ENCODE peak calls at places on chromosomes 12 and 14, in five cellular contexts. G is GM23248, I is stomach, B is RWPE2, M is tibial artery. Q is an unnamed sample.

GRCh38 chr14:98240396-98240795 is 1031.6 kb downstream of the BCL11B start:
- DNase-seq in B (no peak), I (no peak), M (no peak), G (no peak), Q (no peak)

GRCh38 chr12:130421896-130422295 is 84.2 kb downstream of the PIWIL1 start:
- DNase-seq in B (no peak), I (no peak), M (no peak), G (no peak), Q (no peak)

GRCh38 chr14:71322660-71323250 is 415.5 kb downstream of the PCNX1 start:
- DNase-seq in M (no peak), G (peak; percentile 69), I (no peak), B (no peak), Q (no peak)

GRCh38 chr12:26126340-26127284 is 1.8 kb upstream of the BHLHE41 start:
- DNase-seq in G (peak; percentile 94), B (peak; percentile 57), M (peak; percentile 86), I (peak; percentile 86), Q (peak; percentile 90)

GRCh38 chr14:83940253-83940652 is 1589.7 kb upstream of the FLRT2 start:
- DNase-seq in G (no peak), B (no peak), I (no peak), M (no peak), Q (no peak)

GRCh38 chr14:106488293-106488692 is 961.9 kb downstream of the TMEM121 start:
- DNase-seq in B (no peak), I (no peak), G (no peak), M (no peak), Q (no peak)

GRCh38 chr12:50579757-50580267 is 75.0 kb downstream of the DIP2B start:
- DNase-seq in I (no peak), G (peak; percentile 84), M (no peak), B (no peak), Q (no peak)

GRCh38 chr12:25797949-25798348 is 160.5 kb upstream of the RASSF8 start:
- DNase-seq in M (no peak), B (no peak), G (no peak), I (no peak), Q (no peak)

GRCh38 chr14:93936245-93936644 is 9.1 kb downstream of the FAM181A start:
- DNase-seq in B (no peak), I (no peak), M (no peak), G (peak; percentile 43), Q (no peak)

GRCh38 chr12:19234171-19234704 is 104.7 kb downstream of the PLEKHA5 start:
- DNase-seq in G (peak; percentile 31), I (no peak), M (no peak), B (no peak), Q (no peak)
- H3K4me1 ChIP-seq in G (peaks cover 29% of the 10 kb centered on the region), I (peaks cover 47% of the 10 kb centered on the region), M (no peaks in the 10 kb centered on the region), B (no peaks in the 10 kb centered on the region), Q (peaks cover 14% of the 10 kb centered on the region)

DNA sequence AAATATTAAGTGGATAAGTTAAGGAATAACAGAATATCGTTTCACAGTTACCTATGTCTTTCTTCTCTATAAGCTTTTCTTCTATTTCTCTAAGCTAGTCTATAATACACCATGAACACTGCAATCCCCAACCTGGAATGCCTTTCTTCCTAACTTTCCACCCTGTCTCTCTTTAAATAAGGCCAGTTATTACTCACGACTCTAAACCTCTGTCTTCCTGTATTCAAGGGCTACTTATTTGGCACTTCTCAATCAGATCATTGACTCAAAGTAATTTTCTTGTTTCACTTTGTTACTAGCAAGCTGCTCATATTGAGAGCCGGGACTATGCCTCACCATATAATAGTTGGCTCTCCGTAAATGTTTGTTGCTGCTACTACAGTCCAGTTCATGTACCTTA is 13.5 kb downstream of the FERMT2 start:
- DNase-seq in I (no peak), M (no peak), B (no peak), G (peak; percentile 32), Q (no peak)
- H3K4me3 ChIP-seq in I (no peak overlapping the region), M (no peak overlapping the region), B (no peak overlapping the region), G (no peak overlapping the region), Q (no peak overlapping the region)

GRCh38 chr14:91398192-91398591 is 19.4 kb downstream of the CCDC88C start:
- DNase-seq in B (no peak), G (no peak), M (no peak), I (no peak), Q (no peak)

GRCh38 chr14:91395998-91396660 is 21.5 kb downstream of the CCDC88C start:
- DNase-seq in B (no peak), I (no peak), G (no peak), M (no peak), Q (no peak)

GRCh38 chr14:91398707-91399106 is 18.9 kb downstream of the CCDC88C start:
- DNase-seq in M (no peak), G (no peak), B (no peak), I (no peak), Q (no peak)

GRCh38 chr14:91395466-91395865 is 22.2 kb downstream of the CCDC88C start:
- DNase-seq in M (no peak), I (no peak), G (no peak), B (no peak), Q (no peak)

DNA sequence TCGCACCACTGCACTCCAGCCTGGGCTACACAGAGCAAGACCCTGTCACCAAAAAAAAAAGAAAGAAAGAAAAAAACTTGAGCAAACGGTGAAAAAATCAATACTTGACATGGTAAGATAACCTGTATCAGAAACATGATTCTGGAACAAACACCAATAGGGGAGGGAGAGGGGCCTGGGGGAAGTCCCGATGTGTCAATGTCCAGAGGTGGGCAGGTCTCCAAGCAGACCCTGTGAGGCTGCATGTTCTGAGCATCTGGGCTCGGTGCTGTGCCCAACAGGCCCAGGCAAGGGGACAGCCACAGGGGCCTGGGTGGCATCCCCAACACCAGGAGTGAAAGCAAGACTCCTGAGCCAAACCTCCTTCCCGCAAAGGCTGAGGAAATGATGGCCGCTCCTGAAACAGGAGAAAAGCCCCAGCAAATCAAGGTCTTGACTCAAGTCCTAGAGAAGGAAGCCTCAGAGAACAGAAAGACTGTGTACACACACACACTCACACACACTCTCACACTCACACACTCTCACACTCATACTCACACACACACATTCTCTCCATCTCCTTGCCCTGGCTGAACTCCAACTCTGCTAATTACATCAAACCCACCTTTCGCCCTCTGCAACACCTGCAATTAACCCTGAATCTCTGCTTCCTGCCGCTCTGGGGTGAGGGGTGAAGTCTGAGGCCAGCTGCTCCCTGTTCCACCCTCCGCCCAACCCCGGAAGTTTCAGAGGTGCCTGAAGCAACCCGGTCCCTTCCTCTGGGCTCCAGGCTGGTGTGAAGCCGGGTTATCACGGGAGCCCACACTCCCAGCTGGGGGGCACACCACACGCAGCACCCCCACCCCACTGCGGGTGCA is 20.4 kb downstream of the CCDC88C start:
- DNase-seq in G (no peak), I (peak; percentile 72), M (no peak), B (no peak), Q (peak; percentile 73)
- H3K4me1 ChIP-seq in G (no peaks in the 10 kb centered on the region), I (peaks cover 88% of the 10 kb centered on the region), M (peaks cover 8% of the 10 kb centered on the region), B (peaks cover 67% of the 10 kb centered on the region), Q (peaks cover 46% of the 10 kb centered on the region)

GRCh38 chr12:95546491-95546813 is 4.8 kb downstream of the USP44 start:
- DNase-seq in I (no peak), G (no peak), M (no peak), B (no peak), Q (no peak)
- H3K4me3 ChIP-seq in I (no peak overlapping the region), G (no peak overlapping the region), M (no peak overlapping the region), B (no peak overlapping the region), Q (no peak overlapping the region)

DNA sequence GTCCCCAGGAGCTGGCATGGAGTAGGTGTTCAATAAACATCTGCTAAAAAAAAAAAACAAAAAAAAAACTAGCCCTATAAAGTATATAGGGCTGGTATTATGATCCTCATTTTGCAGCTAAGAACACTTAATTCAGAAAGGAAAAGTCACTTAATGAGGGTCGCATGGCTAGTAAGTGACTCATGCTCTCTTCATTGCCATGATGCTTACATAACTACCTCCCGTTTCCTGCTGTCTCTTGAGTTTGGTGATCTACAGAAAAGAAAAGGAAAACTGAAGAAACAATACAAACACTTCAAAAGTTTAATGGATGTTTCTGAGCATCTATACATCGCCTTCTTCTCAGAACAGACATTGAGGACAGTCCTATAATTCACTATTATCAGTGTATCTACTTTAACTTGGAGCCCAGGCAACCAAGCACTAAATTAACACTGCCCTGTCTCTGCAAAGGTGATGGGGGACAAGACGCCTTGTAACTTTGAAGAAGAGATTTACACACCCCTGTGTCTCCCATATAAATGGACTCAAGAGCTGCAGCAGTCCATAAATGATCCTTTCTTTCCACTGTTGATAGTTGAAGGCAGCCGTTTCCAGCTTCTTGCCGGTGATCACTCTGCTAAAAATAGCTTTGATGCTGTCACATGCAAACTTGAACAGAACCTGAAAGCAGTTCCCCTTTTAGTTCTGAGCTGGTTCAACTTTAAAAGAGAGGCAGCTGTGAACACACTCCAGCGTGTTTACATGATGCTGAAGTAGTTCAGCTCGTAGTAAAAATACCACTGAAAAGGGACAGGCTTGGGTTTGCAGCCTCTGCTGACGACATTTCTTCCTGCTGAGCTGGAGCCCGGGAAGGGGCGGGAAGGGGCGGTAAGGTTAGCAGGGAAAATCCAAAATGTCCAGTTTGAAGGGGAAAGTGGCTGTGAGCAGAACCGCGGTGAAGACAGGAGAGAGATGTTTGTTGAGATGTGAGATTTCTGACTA is 113.3 kb downstream of the FOXN3 start:
- DNase-seq in I (peak; percentile 36), B (no peak), G (peak; percentile 84), M (peak; percentile 76), Q (no peak)
- H3K4me1 ChIP-seq in I (peaks cover 57% of the 10 kb centered on the region), B (peaks cover 23% of the 10 kb centered on the region), G (peaks cover 39% of the 10 kb centered on the region), M (peaks cover 22% of the 10 kb centered on the region), Q (peaks cover 24% of the 10 kb centered on the region)

GRCh38 chr14:37622231-37622923 is 26.9 kb downstream of the TTC6 start:
- DNase-seq in B (no peak), G (peak; percentile 37), I (no peak), M (no peak), Q (no peak)
- H3K4me3 ChIP-seq in B (no peak overlapping the region), G (peak overlapping the region; percentile 51), I (no peak overlapping the region), M (peak overlapping the region; percentile 30), Q (no peak overlapping the region)

DNA sequence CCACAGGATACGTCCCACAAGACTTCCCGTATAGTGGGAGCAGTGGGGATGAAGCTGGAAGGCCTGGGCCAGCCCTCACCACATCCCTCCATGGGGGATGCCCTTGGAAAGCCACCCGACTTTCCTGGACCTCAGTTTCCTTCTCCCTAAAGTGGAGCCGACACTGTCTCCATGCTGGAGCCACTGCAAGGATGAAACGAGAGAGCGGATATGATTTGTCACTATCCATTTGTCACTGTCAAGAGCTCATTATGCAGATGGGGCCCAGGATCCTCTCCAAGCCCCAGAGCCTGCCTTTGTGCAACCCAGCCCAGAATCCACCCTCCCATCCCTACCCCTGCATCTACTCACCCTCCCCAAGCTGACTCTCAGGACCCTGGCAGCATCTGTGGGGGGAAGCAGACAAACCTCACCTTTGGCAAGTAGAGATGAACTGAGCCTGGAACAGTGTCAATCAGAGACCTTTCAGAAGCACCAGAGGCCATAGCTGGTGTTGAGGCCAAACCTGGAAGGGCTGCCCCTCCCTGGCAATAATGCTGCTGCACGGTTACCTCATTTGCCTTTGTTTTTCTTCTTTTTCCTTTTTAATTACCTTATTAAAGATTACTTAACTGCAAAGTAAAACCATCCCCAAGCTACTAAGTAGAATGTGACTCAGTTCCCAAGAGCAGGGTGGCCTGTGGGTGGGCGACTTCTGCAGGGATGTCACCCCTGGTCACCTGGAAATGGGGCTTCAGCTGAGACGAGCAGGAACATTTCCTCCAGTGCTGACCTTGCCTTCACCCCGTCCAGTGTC is 287.8 kb upstream of the RTL1 start:
- DNase-seq in B (no peak), I (peak; percentile 16), G (no peak), M (no peak), Q (no peak)
- H3K4me1 ChIP-seq in B (no peaks in the 10 kb centered on the region), I (no peaks in the 10 kb centered on the region), G (no peaks in the 10 kb centered on the region), M (no peaks in the 10 kb centered on the region), Q (no peaks in the 10 kb centered on the region)